ENCODE peak calls at places on chromosomes 2 and 18, in seven cellular contexts. Q is Calu3, J is kidney epithelial cell, E is fibroblast of the aortic adventitia, G is vagina, S is nephron progenitor cell, H is brain microvascular endothelial cell. V is an unnamed sample.

GRCh38 chr2:218289639-218290315 is 2.5 kb downstream of the TMBIM1 start:
- DNase-seq in Q (no peak), J (peak; percentile 42), E (peak; percentile 76), G (no peak), S (no peak), H (no peak), V (no peak)

GRCh38 chr2:239227661-239228371 is 173.0 kb downstream of the HDAC4 start:
- DNase-seq in Q (no peak), J (no peak), E (no peak), G (no peak), S (no peak), H (no peak), V (no peak)

GRCh38 chr18:49899647-49900330 is 86.5 kb upstream of the ACAA2 start:
- DNase-seq in Q (peak; percentile 12), J (no peak), E (no peak), G (no peak), S (no peak), H (no peak), V (peak; percentile 35)

GRCh38 chr2:217151509-217152206 is 291.8 kb upstream of the TNP1 start:
- DNase-seq in Q (no peak), J (no peak), E (no peak), G (no peak), S (no peak), H (no peak), V (no peak)

GRCh38 chr2:175439416-175439815 is 257.9 kb upstream of the ATP5MC3 start:
- DNase-seq in Q (peak; percentile 17), J (no peak), E (no peak), G (no peak), S (no peak), H (no peak), V (no peak)

GRCh38 chr18:79749251-79750191 is 48.2 kb upstream of the KCNG2 start:
- DNase-seq in Q (no peak), J (no peak), E (no peak), G (no peak), S (no peak), H (no peak), V (peak; percentile 12)

GRCh38 chr2:60446413-60447358 is 106.8 kb downstream of the BCL11A start:
- DNase-seq in Q (no peak), J (no peak), E (no peak), G (peak; percentile 71), S (no peak), H (no peak), V (no peak)

GRCh38 chr2:229212241-229212640 is 58.8 kb downstream of the PID1 start:
- DNase-seq in Q (no peak), J (no peak), E (no peak), G (no peak), S (no peak), H (no peak), V (no peak)

GRCh38 chr2:202269585-202269984 is 4.0 kb downstream of the NOP58 start:
- DNase-seq in Q (no peak), J (no peak), E (no peak), G (no peak), S (no peak), H (no peak), V (no peak)

GRCh38 chr18:78069784-78070664 is 820.4 kb downstream of the GALR1 start:
- DNase-seq in Q (no peak), J (no peak), E (no peak), G (no peak), S (no peak), H (no peak), V (peak; percentile 33)

GRCh38 chr18:76496200-76496890 is 1.3 kb upstream of the ZNF516 start:
- DNase-seq in Q (peak; percentile 49), J (no peak), E (peak; percentile 82), G (no peak), S (peak; percentile 73), H (peak; percentile 48), V (peak; percentile 77)

GRCh38 chr18:79874553-79875530 is 76.6 kb downstream of the SLC66A2 start:
- DNase-seq in Q (no peak), J (no peak), E (no peak), G (peak; percentile 70), S (no peak), H (no peak), V (no peak)

GRCh38 chr18:45213040-45213333 is 402.3 kb upstream of the SLC14A2 start:
- DNase-seq in Q (no peak), J (no peak), E (no peak), G (no peak), S (no peak), H (no peak), V (no peak)

GRCh38 chr18:45208164-45208563 is 407.1 kb upstream of the SLC14A2 start:
- DNase-seq in Q (no peak), J (no peak), E (no peak), G (no peak), S (no peak), H (no peak), V (no peak)

GRCh38 chr18:45201489-45201888 is 413.8 kb upstream of the SLC14A2 start:
- DNase-seq in Q (no peak), J (no peak), E (no peak), G (no peak), S (no peak), H (no peak), V (no peak)

GRCh38 chr18:45212186-45213039 is 402.9 kb upstream of the SLC14A2 start:
- DNase-seq in Q (peak; percentile 87), J (peak; percentile 38), E (peak; percentile 85), G (no peak), S (peak; percentile 81), H (peak; percentile 79), V (peak; percentile 82)

GRCh38 chr18:45207328-45207727 is 407.9 kb upstream of the SLC14A2 start:
- DNase-seq in Q (no peak), J (no peak), E (no peak), G (no peak), S (no peak), H (no peak), V (no peak)
- TF ChIP-seq CTCF in Q (no peak), J (no peak), E (no peak), G (no peak), S (no peak), H (no peak), V (no peak)

DNA sequence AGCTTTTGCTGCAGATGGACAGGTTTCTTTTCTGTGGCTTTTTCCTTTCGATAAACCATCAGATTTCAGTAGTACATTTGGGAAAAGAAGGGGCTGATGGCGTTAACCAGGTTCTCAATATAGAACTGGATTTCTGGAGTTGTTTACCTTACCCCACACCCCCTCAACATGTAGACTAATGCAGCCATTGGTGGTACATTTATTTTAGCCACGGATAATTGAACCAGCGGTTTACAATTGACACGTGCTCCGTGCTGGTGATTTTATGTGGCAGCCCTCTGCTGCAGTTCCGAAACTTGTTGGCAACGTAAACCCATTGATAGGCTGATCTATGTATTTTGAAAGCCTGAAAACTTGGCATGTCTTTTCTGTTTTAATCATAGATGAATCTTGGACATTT is 5.4 kb downstream of the SOX11 start:
- DNase-seq in Q (no peak), J (no peak), E (no peak), G (no peak), S (no peak), H (no peak), V (no peak)
- TF ChIP-seq CTCF in Q (no peak), J (no peak), E (no peak), G (no peak), S (no peak), H (no peak), V (no peak)

GRCh38 chr2:191013876-191014652 is at the start of gene STAT1:
- DNase-seq in Q (peak; percentile 97), J (no peak), E (peak; percentile 89), G (peak; percentile 93), S (peak; percentile 96), H (peak; percentile 88), V (peak; percentile 97)
- TF ChIP-seq CTCF in Q (no peak), J (no peak), E (no peak), G (no peak), S (no peak), H (no peak), V (no peak)

DNA sequence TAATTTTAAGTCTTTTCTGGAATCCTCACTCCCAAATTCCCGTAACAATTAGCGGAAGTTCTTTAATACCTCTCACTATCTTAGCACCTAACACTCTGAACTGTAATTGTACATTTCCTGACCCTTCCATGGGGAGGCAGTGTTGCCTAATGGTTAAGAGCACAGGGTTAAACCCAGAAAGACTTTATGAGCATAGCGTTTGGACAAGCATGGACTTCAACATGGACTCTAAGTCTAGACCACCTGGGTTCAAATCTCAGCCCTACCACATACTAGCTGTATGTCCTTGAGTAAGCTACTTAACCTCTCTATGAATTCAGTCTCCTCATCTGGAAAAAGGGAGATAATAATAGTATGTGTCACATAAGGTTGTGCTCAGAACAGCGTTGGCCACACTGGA is 13.0 kb downstream of the ANTXR1 start:
- DNase-seq in Q (peak; percentile 66), J (no peak), E (peak; percentile 58), G (no peak), S (no peak), H (peak; percentile 47), V (no peak)
- TF ChIP-seq CTCF in Q (peak; percentile 57), J (peak; percentile 47), E (peak; percentile 50), G (no peak), S (no peak), H (peak; percentile 58), V (peak; percentile 24)

DNA sequence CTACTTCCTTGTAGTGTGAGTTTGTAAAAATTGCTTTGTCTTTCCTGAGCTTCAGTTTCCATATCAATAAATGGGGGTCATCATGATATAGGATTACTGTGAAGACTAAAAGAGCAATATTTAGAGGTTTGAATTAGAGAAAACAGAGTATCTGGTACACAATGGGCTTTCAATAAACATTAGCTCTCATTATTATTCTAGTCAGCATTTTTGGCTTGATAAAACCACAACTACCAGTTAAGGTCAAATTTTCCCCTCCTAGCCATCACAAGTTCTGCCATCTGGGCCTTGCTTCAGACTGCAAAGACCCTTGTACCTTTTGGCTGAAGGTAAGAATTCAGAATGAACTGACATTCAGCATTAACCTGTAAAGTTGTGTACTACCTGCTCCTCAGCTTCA is 52.5 kb upstream of the FRZB start:
- DNase-seq in Q (no peak), J (no peak), E (no peak), G (no peak), S (no peak), H (no peak), V (no peak)
- TF ChIP-seq CTCF in Q (no peak), J (no peak), E (no peak), G (no peak), S (no peak), H (no peak), V (no peak)

GRCh38 chr2:105521616-105522015 is 122.8 kb upstream of the FHL2 start:
- DNase-seq in Q (no peak), J (no peak), E (no peak), G (no peak), S (no peak), H (no peak), V (no peak)

GRCh38 chr2:105522645-105523044 is 123.8 kb upstream of the FHL2 start:
- DNase-seq in Q (no peak), J (no peak), E (no peak), G (no peak), S (no peak), H (no peak), V (no peak)

GRCh38 chr2:105518897-105519296 is 120.0 kb upstream of the FHL2 start:
- DNase-seq in Q (peak; percentile 23), J (no peak), E (no peak), G (no peak), S (no peak), H (no peak), V (no peak)

GRCh38 chr2:105519516-105519915 is 120.7 kb upstream of the FHL2 start:
- DNase-seq in Q (no peak), J (no peak), E (peak; percentile 61), G (no peak), S (no peak), H (peak; percentile 13), V (no peak)

GRCh38 chr2:105521176-105521575 is 122.3 kb upstream of the FHL2 start:
- DNase-seq in Q (no peak), J (no peak), E (peak; percentile 67), G (no peak), S (no peak), H (no peak), V (no peak)
- TF ChIP-seq CTCF in Q (peak; percentile 49), J (peak; percentile 26), E (peak; percentile 49), G (peak; percentile 36), S (peak; percentile 56), H (peak; percentile 2), V (peak; percentile 76)